ENCODE peak calls at places on chromosomes 5 and 9, in eight cellular contexts. W is IMR-90, U is HCT116, Y is prostate gland, G is tibial artery, M is adrenal gland, L is heart left ventricle, T is tibial nerve. Z is an unnamed sample. For H3K4me1, the result is how much of the 10 kb centered on the place peaks cover.

GRCh38 chr5:43294226-43294625 is 19.0 kb downstream of the HMGCS1 start:
- DNase-seq in W (peak), U (no peak), Y (no peak), G (no peak), M (no peak), L (no peak), T (no peak), Z (no peak)

GRCh38 chr5:59317023-59317771 is 576.3 kb downstream of the PDE4D start:
- DNase-seq in W (peak), U (no peak), Y (peak), G (no peak), M (peak), L (peak), T (no peak), Z (no peak)

GRCh38 chr9:89999176-89999533 is 394.3 kb downstream of the GADD45G start:
- DNase-seq in W (no peak), U (no peak), Y (peak), G (no peak), M (peak), L (no peak), T (no peak), Z (peak)

GRCh38 chr5:109485030-109485429 is 75.3 kb upstream of the PJA2 start:
- DNase-seq in W (no peak), U (no peak), Y (peak), G (peak), M (peak), L (peak), T (peak), Z (peak)

GRCh38 chr5:73540192-73540591 is 25.2 kb downstream of the ANKRA2 start:
- DNase-seq in W (peak), U (no peak), Y (peak), G (no peak), M (no peak), L (no peak), T (no peak), Z (no peak)

GRCh38 chr5:170631471-170632195 is 127.8 kb downstream of the KCNIP1 start:
- DNase-seq in W (no peak), U (peak), Y (no peak), G (peak), M (peak), L (no peak), T (no peak), Z (peak)

GRCh38 chr9:38421498-38422211 is 2.6 kb downstream of the IGFBPL1 start:
- DNase-seq in W (no peak), U (no peak), Y (no peak), G (peak), M (peak), L (no peak), T (no peak), Z (no peak)

GRCh38 chr5:6781711-6782110 is 68.5 kb downstream of the TENT4A start:
- DNase-seq in W (peak), U (no peak), Y (no peak), G (no peak), M (no peak), L (no peak), T (no peak), Z (no peak)

GRCh38 chr9:135978650-135979461 is 17.7 kb upstream of the UBAC1 start:
- DNase-seq in W (no peak), U (no peak), Y (no peak), G (no peak), M (no peak), L (no peak), T (no peak), Z (no peak)

GRCh38 chr9:136050706-136051567 is 44.2 kb downstream of the NACC2 start:
- DNase-seq in W (peak), U (no peak), Y (no peak), G (no peak), M (peak), L (peak), T (no peak), Z (peak)

GRCh38 chr5:175853573-175854230 is 17.7 kb upstream of the CPLX2 start:
- DNase-seq in W (no peak), U (no peak), Y (no peak), G (no peak), M (peak), L (peak), T (no peak), Z (peak)

GRCh38 chr5:92758552-92758951 is 822.5 kb downstream of the NR2F1-AS1 start:
- DNase-seq in W (peak), U (no peak), Y (no peak), G (no peak), M (no peak), L (no peak), T (no peak), Z (no peak)

GRCh38 chr5:148858106-148858505 is 31.7 kb downstream of the ADRB2 start:
- DNase-seq in W (no peak), U (no peak), Y (no peak), G (no peak), M (no peak), L (no peak), T (no peak), Z (no peak)

GRCh38 chr5:7361593-7361992 is 34.3 kb upstream of the ADCY2 start:
- DNase-seq in W (no peak), U (no peak), Y (no peak), G (no peak), M (no peak), L (no peak), T (no peak), Z (no peak)

GRCh38 chr9:95874989-95875304 is 544 bp upstream of the ERCC6L2 start:
- DNase-seq in W (no peak), U (no peak), Y (peak), G (peak), M (peak), L (peak), T (peak), Z (peak)

GRCh38 chr5:65986796-65987195 is 60.4 kb downstream of the ERBIN start:
- DNase-seq in W (no peak), U (no peak), Y (no peak), G (no peak), M (no peak), L (no peak), T (no peak), Z (no peak)

GRCh38 chr9:87871425-87872078 is 11.1 kb upstream of the SPATA31E1 start:
- DNase-seq in W (no peak), U (no peak), Y (no peak), G (no peak), M (peak), L (no peak), T (no peak), Z (no peak)

GRCh38 chr5:37435261-37435660 is 56.1 kb downstream of the WDR70 start:
- DNase-seq in W (peak), U (no peak), Y (no peak), G (no peak), M (no peak), L (no peak), T (no peak), Z (no peak)

DNA sequence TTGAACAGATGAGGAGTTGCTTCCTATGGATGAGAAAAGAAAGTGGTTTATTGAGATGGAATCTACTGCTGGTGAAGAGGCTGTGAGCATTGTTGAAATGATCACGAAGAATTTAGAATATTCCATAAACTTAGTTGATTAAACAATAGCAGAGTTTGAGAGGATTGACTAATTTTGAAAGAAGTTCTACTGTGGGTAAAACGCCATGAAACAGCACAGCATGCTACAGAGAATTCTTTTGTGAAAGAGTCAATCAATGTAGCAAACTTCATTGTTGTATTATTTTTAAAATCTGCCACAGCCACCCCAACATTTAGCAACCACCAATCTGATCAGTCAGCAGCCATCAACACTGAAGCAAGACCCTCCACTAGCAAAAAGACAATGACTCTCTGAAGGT is 309.1 kb downstream of the SPOCK1 start:
- DNase-seq in W (no peak), U (no peak), Y (no peak), G (no peak), M (no peak), L (no peak), T (no peak), Z (no peak)
- TF ChIP-seq CTCF in W (no peak), U (no peak), Y (no peak), G (no peak), M (no peak), L (no peak), T (no peak), Z (no peak)

GRCh38 chr5:81789033-81789432 is 38.1 kb upstream of the SSBP2 start:
- DNase-seq in W (peak), U (no peak), Y (no peak), G (no peak), M (no peak), L (no peak), T (no peak), Z (no peak)

GRCh38 chr5:81788271-81788670 is 37.4 kb upstream of the SSBP2 start:
- DNase-seq in W (no peak), U (no peak), Y (no peak), G (no peak), M (no peak), L (no peak), T (no peak), Z (no peak)

GRCh38 chr5:81786509-81786908 is 35.6 kb upstream of the SSBP2 start:
- DNase-seq in W (no peak), U (no peak), Y (no peak), G (no peak), M (no peak), L (no peak), T (no peak), Z (no peak)

GRCh38 chr5:81785311-81785710 is 34.4 kb upstream of the SSBP2 start:
- DNase-seq in W (no peak), U (no peak), Y (no peak), G (no peak), M (no peak), L (no peak), T (no peak), Z (no peak)

DNA sequence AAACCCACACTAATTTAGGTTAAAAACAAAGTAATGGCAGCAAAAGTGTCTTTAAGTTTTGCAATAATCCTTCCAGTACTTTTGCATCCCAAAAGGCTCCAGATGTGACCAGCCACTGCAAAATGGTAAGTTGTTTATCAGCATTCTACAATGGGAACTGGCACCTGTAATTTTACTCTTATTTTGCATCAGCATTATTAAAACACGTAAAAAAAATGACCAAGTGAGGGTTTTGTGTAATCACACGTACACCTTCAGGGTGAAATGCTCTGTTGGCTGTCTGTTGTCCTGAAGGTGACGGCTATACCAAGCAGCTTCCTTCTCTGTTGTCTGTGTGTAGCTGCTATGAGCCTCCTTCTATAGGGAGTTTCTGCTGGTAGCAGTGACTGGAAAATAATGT is 36.9 kb upstream of the SSBP2 start:
- DNase-seq in W (peak), U (no peak), Y (peak), G (peak), M (peak), L (peak), T (peak), Z (no peak)
- H3K27ac ChIP-seq in W (peak), U (no peak), Y (no peak), G (peak), M (no peak), L (peak), T (peak), Z (no peak)

GRCh38 chr5:159104759-159105317 is 5.1 kb upstream of the EBF1 start:
- DNase-seq in W (no peak), U (no peak), Y (no peak), G (no peak), M (no peak), L (no peak), T (no peak), Z (no peak)

GRCh38 chr5:159106569-159107282 is 7.0 kb upstream of the EBF1 start:
- DNase-seq in W (peak), U (peak), Y (no peak), G (peak), M (peak), L (peak), T (peak), Z (peak)

GRCh38 chr5:159104058-159104651 is 4.4 kb upstream of the EBF1 start:
- DNase-seq in W (peak), U (no peak), Y (no peak), G (no peak), M (peak), L (no peak), T (peak), Z (peak)

GRCh38 chr5:159106193-159106568 is 6.5 kb upstream of the EBF1 start:
- DNase-seq in W (no peak), U (no peak), Y (no peak), G (no peak), M (no peak), L (no peak), T (no peak), Z (no peak)

GRCh38 chr5:159105318-159106053 is 5.8 kb upstream of the EBF1 start:
- DNase-seq in W (no peak), U (no peak), Y (no peak), G (no peak), M (no peak), L (no peak), T (no peak), Z (no peak)
- H3K4me1 ChIP-seq in W (under half), U (under half), Y (under half), G (under half), M (under half), L (under half), T (under half), Z (under half)

DNA sequence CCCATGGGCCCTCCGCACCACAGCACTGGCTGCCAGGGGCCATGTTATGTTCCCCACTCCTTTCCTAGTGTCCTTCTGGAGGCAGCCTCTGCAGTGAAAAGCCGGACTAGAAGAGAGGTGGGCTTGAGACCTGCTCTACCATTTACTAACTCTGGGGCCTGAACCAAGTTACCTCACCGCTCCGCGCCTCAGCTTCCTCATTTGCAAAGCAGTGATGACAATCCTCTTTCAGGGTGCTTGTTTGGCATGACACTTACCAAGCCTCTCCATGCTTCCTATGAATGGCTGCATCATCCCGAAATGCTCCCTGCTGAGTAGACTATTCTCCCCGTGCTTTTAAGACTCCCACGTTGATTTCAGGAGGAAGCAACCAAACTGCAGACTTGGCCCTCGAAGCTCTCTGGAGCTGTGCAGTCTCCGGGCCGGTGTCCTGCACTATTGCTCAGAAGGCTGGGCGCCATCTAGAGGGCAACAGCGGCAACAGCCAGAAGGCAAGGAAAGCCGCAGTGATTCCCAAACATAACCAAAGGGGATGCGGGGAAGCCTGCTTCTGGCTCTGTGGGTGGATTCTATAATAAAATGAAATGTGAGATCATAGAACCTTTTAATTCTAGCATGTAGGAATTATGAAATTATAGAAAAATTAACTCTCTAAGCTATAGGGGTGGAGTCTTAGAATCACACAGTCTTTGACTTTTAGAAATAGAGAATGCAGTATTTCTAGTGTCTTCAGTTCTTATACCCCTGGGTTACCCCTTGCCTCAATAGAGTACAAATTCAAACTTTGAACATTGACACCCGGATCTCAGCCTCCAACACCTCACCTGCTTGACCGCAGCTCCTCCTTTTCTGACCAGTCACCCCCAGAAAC is 599.8 kb upstream of the BRINP1 start:
- DNase-seq in W (peak), U (peak), Y (peak), G (peak), M (peak), L (peak), T (peak), Z (peak)
- TF ChIP-seq CTCF in W (peak), U (peak), Y (peak), G (peak), M (peak), L (peak), T (peak), Z (peak)

DNA sequence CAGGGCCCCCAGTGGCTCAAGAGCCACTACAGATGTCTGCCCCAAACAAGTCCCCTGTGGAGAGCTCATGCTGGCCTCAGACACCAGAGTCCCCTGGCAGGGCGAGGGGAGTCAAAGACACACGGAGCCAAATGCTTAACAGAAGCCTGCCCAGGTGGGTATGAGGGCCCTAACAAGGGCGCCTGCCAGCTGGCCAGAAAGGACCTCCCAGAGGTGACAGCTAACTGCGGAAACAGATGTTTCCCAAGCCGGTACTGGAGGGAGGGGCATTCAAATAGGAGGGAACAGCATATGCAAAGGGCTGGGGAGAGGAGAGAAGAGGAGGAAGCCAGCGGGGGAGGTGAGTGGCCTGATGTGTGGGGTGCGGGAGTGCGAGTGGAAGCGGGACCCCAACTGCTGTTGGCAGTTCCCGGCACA is 933 bp downstream of the MXD3 start:
- DNase-seq in W (peak), U (no peak), Y (no peak), G (peak), M (no peak), L (peak), T (no peak), Z (no peak)
- H3K27ac ChIP-seq in W (no peak), U (peak), Y (no peak), G (no peak), M (no peak), L (no peak), T (no peak), Z (no peak)

GRCh38 chr9:22054076-22054475 is 45.0 kb upstream of the CDKN2B start:
- DNase-seq in W (peak), U (no peak), Y (no peak), G (no peak), M (no peak), L (no peak), T (no peak), Z (no peak)

GRCh38 chr9:22054529-22054928 is 45.4 kb upstream of the CDKN2B start:
- DNase-seq in W (no peak), U (no peak), Y (no peak), G (no peak), M (no peak), L (no peak), T (no peak), Z (no peak)

GRCh38 chr9:22050924-22051323 is 41.8 kb upstream of the CDKN2B start:
- DNase-seq in W (no peak), U (no peak), Y (no peak), G (no peak), M (no peak), L (no peak), T (no peak), Z (no peak)

GRCh38 chr9:22053178-22053577 is 44.1 kb upstream of the CDKN2B start:
- DNase-seq in W (peak), U (no peak), Y (no peak), G (no peak), M (no peak), L (no peak), T (no peak), Z (no peak)

GRCh38 chr9:22052376-22052945 is 43.4 kb upstream of the CDKN2B start:
- DNase-seq in W (peak), U (peak), Y (no peak), G (no peak), M (no peak), L (no peak), T (no peak), Z (no peak)
- H3K4me1 ChIP-seq in W (under half), U (under half), Y (under half), G (under half), M (under half), L (under half), T (under half), Z (under half)

DNA sequence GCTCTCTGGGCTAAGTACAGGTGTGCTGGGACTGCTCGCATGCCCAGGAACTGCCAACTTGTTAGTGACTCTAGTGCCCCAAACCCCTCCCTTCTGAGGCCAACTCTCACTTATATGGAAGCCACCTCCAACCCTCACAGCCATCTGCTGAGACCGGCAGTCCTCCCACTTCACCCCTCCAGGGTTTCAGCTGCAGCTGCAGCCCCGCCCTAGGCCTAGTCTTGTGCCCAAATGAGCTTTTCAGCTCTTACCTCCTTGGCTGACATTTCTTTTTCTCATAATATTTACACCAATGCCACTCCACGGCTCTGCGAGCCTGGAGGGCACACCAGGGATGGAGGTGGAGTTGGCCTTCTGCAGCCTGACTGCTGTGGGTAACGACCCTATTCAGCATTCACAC is 166.6 kb downstream of the ROR2 start:
- DNase-seq in W (no peak), U (no peak), Y (no peak), G (no peak), M (peak), L (no peak), T (no peak), Z (no peak)
- TF ChIP-seq CTCF in W (no peak), U (no peak), Y (no peak), G (no peak), M (no peak), L (no peak), T (no peak), Z (no peak)

DNA sequence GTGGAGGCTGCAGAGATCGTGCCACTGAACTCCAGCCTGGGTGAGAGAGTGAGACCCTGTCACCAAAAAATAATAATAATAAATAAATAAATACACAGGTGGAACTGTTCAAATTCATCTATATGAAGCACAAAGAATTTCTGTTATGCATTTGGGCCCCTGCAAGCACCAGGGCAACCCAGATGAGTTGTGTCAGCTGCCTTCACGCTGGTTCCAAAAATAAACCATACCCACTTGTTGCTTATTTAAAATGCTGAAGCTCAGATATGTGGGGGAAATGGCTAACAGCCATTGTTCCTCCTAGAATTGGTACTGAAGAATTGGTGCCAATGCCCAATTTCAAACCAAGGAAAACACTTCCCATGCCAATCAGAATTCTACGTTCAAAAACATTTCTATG is 10.5 kb upstream of the C5orf15 start:
- DNase-seq in W (no peak), U (no peak), Y (no peak), G (no peak), M (no peak), L (no peak), T (no peak), Z (no peak)
- H3K27ac ChIP-seq in W (no peak), U (no peak), Y (no peak), G (no peak), M (no peak), L (peak), T (no peak), Z (no peak)

DNA sequence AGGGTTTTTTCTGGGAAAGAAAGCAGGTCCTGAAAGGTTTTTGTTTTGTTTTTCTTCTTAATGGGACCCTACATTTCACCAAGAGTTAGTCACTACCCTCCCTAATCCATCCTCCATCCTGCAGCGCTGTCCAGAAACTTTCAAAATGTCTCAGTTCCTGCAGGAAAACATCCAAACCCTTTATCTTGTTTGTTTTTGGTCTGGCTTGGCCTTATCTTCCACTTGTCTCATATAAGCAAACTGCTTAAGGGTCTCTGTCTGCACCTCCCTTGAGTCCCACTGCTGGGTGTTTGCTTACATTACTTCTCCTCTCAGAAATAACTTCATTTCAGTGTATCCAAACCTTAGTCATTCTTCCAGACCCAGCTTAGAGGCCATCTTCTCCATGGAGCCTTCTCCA is 11.0 kb upstream of the TRAF1 start:
- DNase-seq in W (peak), U (no peak), Y (no peak), G (no peak), M (no peak), L (no peak), T (no peak), Z (no peak)
- H3K4me1 ChIP-seq in W (under half), U (under half), Y (under half), G (half or more), M (half or more), L (under half), T (under half), Z (half or more)